ENCODE peak calls at places on chromosomes 11 and 22, in seven cellular contexts. X, I, S, M, Q, K and A are unnamed samples.

GRCh38 chr11:1059759-1060158 is 14.9 kb upstream of the MUC2 start:
- DNase-seq in X (no peak), I (no peak), S (no peak), M (no peak), Q (no peak), K (no peak), A (no peak)

GRCh38 chr11:11390068-11390775 is 37.2 kb upstream of the CSNK2A3 start:
- DNase-seq in X (no peak), I (no peak), S (no peak), M (no peak), Q (no peak), K (no peak), A (no peak)

GRCh38 chr11:67024410-67024809 is 1.5 kb downstream of the SYT12 start:
- DNase-seq in X (no peak), I (no peak), S (peak; percentile 59), M (no peak), Q (no peak), K (no peak), A (no peak)

GRCh38 chr22:48209473-48210271 is 1447.2 kb downstream of the TBC1D22A start:
- DNase-seq in X (no peak), I (no peak), S (no peak), M (no peak), Q (no peak), K (no peak), A (no peak)

GRCh38 chr11:5722622-5723021 is 13.6 kb upstream of the OR56B1 start:
- DNase-seq in X (no peak), I (no peak), S (no peak), M (no peak), Q (no peak), K (no peak), A (no peak)

GRCh38 chr22:48953830-48954229 is 873.8 kb downstream of the BRD1 start:
- DNase-seq in X (no peak), I (no peak), S (no peak), M (no peak), Q (no peak), K (no peak), A (no peak)

GRCh38 chr11:2462092-2462985 is 17.5 kb downstream of the KCNQ1 start:
- DNase-seq in X (no peak), I (no peak), S (no peak), M (no peak), Q (no peak), K (no peak), A (no peak)

GRCh38 chr22:21807545-21807944 is 59.9 kb downstream of the MAPK1 start:
- DNase-seq in X (no peak), I (no peak), S (no peak), M (no peak), Q (no peak), K (peak; percentile 81), A (no peak)

GRCh38 chr11:3207530-3208189 is 11.0 kb downstream of the MRGPRG start:
- DNase-seq in X (no peak), I (no peak), S (no peak), M (no peak), Q (no peak), K (no peak), A (no peak)

GRCh38 chr11:100687630-100688395 is 725 bp downstream of the ARHGAP42 start:
- DNase-seq in X (peak; percentile 76), I (peak; percentile 60), S (no peak), M (peak; percentile 38), Q (peak; percentile 83), K (peak; percentile 38), A (peak; percentile 78)

GRCh38 chr11:45212566-45213315 is 66.3 kb downstream of the PRDM11 start:
- DNase-seq in X (no peak), I (peak; percentile 39), S (no peak), M (no peak), Q (no peak), K (no peak), A (no peak)

GRCh38 chr22:19483481-19484244 is 3.9 kb downstream of the CDC45 start:
- DNase-seq in X (no peak), I (no peak), S (no peak), M (no peak), Q (peak; percentile 61), K (no peak), A (no peak)

GRCh38 chr11:62253999-62254542 is 12.0 kb downstream of the SCGB1D2 start:
- DNase-seq in X (no peak), I (no peak), S (no peak), M (no peak), Q (no peak), K (no peak), A (no peak)

GRCh38 chr11:27699242-27699925 is 871 bp downstream of the BDNF start:
- DNase-seq in X (no peak), I (no peak), S (no peak), M (no peak), Q (no peak), K (no peak), A (no peak)

GRCh38 chr22:31446208-31446607 is 43.4 kb downstream of the EIF4ENIF1 start:
- DNase-seq in X (no peak), I (no peak), S (no peak), M (no peak), Q (no peak), K (no peak), A (no peak)

GRCh38 chr22:44538071-44538470 is 40.0 kb upstream of the RTL6 start:
- DNase-seq in X (no peak), I (peak; percentile 36), S (no peak), M (no peak), Q (peak; percentile 47), K (no peak), A (no peak)

GRCh38 chr22:40594924-40595323 is 41.6 kb downstream of the MRTFA start:
- DNase-seq in X (no peak), I (no peak), S (no peak), M (no peak), Q (peak; percentile 24), K (no peak), A (peak; percentile 80)

DNA sequence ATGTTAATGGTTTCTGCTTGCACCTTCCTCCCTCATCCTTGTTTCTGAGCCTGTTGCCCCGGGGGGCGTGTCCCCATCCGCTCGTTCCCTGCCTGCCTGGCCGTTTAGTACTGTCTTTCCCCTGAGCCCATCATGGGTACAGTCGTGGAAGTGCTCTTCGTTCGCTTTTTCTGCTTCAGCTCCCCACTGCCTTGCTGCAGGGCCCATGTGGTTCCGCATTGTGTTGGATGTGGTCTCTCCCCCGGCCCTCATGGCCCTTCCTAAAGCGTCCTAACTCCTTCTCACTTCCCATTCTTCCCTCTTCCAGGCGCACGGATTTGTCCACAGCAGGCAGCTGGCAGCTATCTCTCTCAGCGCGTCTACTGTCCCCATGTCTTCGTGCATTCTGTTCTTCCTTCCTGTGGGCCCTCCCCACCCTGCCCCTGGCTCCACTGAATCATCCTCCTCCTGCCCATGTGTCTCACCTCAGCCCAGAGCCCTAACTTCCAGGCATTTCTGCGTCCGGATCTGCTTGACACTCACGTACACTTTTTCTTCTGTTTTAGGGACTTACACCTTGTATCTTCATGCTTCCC is 98.1 kb downstream of the ZBTB16 start:
- DNase-seq in X (no peak), I (no peak), S (no peak), M (peak; percentile 88), Q (no peak), K (no peak), A (no peak)
- H3K4me3 ChIP-seq in X (no peak overlapping the region), I (no peak overlapping the region), S (no peak overlapping the region), M (peak overlapping the region; percentile 29), Q (no peak overlapping the region), K (no peak overlapping the region), A (no peak overlapping the region)

GRCh38 chr11:17801166-17801565 is 66.6 kb downstream of the KCNC1 start:
- DNase-seq in X (no peak), I (no peak), S (no peak), M (no peak), Q (no peak), K (no peak), A (no peak)
- H3K4me3 ChIP-seq in X (no peak overlapping the region), I (no peak overlapping the region), S (no peak overlapping the region), M (no peak overlapping the region), Q (no peak overlapping the region), K (no peak overlapping the region), A (no peak overlapping the region)

GRCh38 chr11:19918302-19919049 is 205.8 kb downstream of the NAV2 start:
- DNase-seq in X (no peak), I (no peak), S (no peak), M (no peak), Q (peak; percentile 25), K (no peak), A (no peak)

GRCh38 chr11:19917069-19917468 is 204.4 kb downstream of the NAV2 start:
- DNase-seq in X (no peak), I (no peak), S (no peak), M (no peak), Q (no peak), K (no peak), A (no peak)

GRCh38 chr11:19920982-19921381 is 208.3 kb downstream of the NAV2 start:
- DNase-seq in X (no peak), I (no peak), S (no peak), M (no peak), Q (no peak), K (no peak), A (no peak)

GRCh38 chr11:19921976-19922688 is 209.5 kb downstream of the NAV2 start:
- DNase-seq in X (no peak), I (no peak), S (no peak), M (no peak), Q (no peak), K (no peak), A (no peak)

GRCh38 chr11:19919050-19919561 is 206.5 kb downstream of the NAV2 start:
- DNase-seq in X (peak; percentile 97), I (peak; percentile 32), S (no peak), M (no peak), Q (peak; percentile 97), K (peak; percentile 30), A (no peak)
- H3K4me3 ChIP-seq in X (no peak overlapping the region), I (no peak overlapping the region), S (no peak overlapping the region), M (no peak overlapping the region), Q (no peak overlapping the region), K (no peak overlapping the region), A (no peak overlapping the region)

DNA sequence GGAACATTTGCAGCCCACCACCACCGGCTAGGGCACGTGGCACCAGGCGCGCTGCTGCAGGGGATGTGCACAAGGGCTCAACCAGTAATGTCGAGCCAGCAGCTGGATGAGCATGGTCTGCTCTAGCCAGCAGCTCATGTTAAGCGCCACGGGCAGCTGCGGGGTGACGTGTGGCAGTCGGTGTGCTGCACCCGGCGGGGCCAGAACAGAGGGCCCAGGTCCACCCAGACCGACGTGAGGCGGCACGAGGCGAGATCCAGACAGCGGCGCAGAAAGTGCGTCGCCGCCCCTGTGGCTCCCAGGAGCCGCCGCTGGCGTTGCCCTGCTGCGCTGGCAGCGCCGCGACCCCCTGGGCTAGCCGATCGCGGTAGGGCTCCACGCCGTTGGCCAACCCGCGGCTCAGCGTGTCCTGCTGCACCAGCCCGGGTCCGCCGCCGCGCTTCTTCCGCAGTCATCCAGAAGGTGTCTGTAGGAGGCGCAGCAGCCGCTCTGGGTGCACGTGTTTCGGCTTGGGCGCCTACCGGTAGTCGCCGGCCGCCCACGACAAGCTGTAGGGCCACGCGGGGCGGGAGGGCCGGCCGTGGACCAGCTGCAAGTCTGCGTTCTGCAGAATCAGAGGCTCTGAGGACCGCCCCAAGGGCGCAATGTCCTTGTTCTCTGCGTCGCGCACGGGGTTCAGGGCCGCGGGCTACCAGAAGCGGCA is 4.6 kb upstream of the GALR3 start:
- DNase-seq in X (no peak), I (no peak), S (peak; percentile 25), M (no peak), Q (no peak), K (no peak), A (no peak)
- H3K4me3 ChIP-seq in X (peak overlapping the region; percentile 6), I (no peak overlapping the region), S (no peak overlapping the region), M (peak overlapping the region; percentile 44), Q (peak overlapping the region; percentile 15), K (no peak overlapping the region), A (no peak overlapping the region)